ENCODE peak calls at places on chromosomes 13 and 19, in five cellular contexts. H is mucosa of descending colon, A is colonic mucosa, M is breast epithelium, S is thoracic aorta. N is an unnamed sample. For H3K4me1, the result is how much of the 10 kb centered on the place peaks cover.

GRCh38 chr13:39415003-39415402 is 188.0 kb downstream of the LHFPL6 start:
- DNase-seq in H (no peak), A (no peak), M (no peak), S (no peak), N (no peak)

GRCh38 chr13:107295391-107296157 is 727.6 kb upstream of the ARGLU1 start:
- DNase-seq in H (no peak), A (no peak), M (no peak), S (no peak), N (no peak)

GRCh38 chr19:15913830-15914229 is 16.0 kb upstream of the CYP4F2 start:
- DNase-seq in H (no peak), A (no peak), M (no peak), S (no peak), N (no peak)

GRCh38 chr13:113981201-113981605 is 7.3 kb upstream of the C13orf46 start:
- DNase-seq in H (peak), A (peak), M (peak), S (peak), N (peak)

GRCh38 chr13:113051641-113052040 is 54.0 kb upstream of the F7 start:
- DNase-seq in H (no peak), A (no peak), M (no peak), S (no peak), N (no peak)

GRCh38 chr13:106471957-106472543 is 63.4 kb downstream of the EFNB2 start:
- DNase-seq in H (peak), A (peak), M (no peak), S (peak), N (peak)

GRCh38 chr19:41309225-41310030 is 544 bp upstream of the CCDC97 start:
- DNase-seq in H (no peak), A (no peak), M (no peak), S (no peak), N (no peak)

GRCh38 chr19:18663940-18664530 is 19.4 kb upstream of the CRTC1 start:
- DNase-seq in H (no peak), A (no peak), M (no peak), S (no peak), N (no peak)

GRCh38 chr19:15188851-15189250 is 11.9 kb downstream of the NOTCH3 start:
- DNase-seq in H (no peak), A (no peak), M (no peak), S (no peak), N (no peak)

GRCh38 chr19:45401815-45402468 is 2.9 kb downstream of the PPP1R13L start:
- DNase-seq in H (no peak), A (no peak), M (no peak), S (no peak), N (no peak)

GRCh38 chr19:45403781-45404556 is 900 bp downstream of the PPP1R13L start:
- DNase-seq in H (peak), A (peak), M (peak), S (no peak), N (peak)

GRCh38 chr19:45404557-45405434 is at the start of gene PPP1R13L:
- DNase-seq in H (peak), A (peak), M (peak), S (peak), N (peak)

GRCh38 chr19:45403272-45403671 is 1.6 kb downstream of the PPP1R13L start:
- DNase-seq in H (no peak), A (no peak), M (no peak), S (no peak), N (no peak)

DNA sequence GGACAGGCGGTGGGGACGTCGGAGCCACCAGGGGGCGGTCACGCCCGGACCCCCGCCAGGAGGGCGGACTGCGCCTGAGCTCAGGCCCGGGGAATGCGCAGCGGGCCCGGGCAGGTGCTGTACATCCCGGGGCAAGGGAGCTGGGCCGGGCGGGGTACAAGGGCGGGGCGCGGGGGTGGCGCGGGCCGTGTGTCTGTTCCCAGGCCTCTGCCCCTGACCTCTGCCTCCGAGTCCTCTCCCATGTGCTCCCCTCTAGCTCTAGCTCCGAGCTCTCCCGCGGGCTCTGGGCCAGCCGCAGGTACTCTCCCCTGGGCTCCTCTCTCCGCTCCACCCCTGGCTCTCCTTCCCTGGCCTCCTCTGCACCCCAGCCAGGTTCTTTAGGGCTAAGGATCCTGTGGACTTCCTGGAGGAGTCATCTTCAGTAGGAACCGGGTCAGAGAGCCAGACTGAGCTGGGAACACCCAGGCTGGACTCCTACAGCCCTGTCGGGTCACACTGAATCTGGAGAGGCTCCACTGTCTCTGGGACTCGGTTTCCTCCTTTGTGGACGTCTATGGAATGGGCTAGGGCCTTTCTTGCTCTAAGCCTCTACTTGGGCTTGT is 2.3 kb downstream of the PPP1R13L start:
- DNase-seq in H (peak), A (peak), M (peak), S (no peak), N (peak)
- TF ChIP-seq CTCF in H (peak), A (peak), M (no peak), S (peak), N (peak)

GRCh38 chr19:45881909-45882528 is 3.9 kb downstream of the IRF2BP1 start:
- DNase-seq in H (peak), A (peak), M (no peak), S (no peak), N (peak)

GRCh38 chr19:45881082-45881908 is 4.6 kb downstream of the IRF2BP1 start:
- DNase-seq in H (no peak), A (peak), M (no peak), S (no peak), N (no peak)

GRCh38 chr19:45883881-45884681 is 1.9 kb downstream of the IRF2BP1 start:
- DNase-seq in H (peak), A (no peak), M (no peak), S (no peak), N (no peak)

GRCh38 chr19:45883586-45883880 is 2.4 kb downstream of the IRF2BP1 start:
- DNase-seq in H (no peak), A (no peak), M (no peak), S (no peak), N (no peak)

GRCh38 chr19:45882652-45883585 is 3.0 kb downstream of the IRF2BP1 start:
- DNase-seq in H (peak), A (peak), M (peak), S (no peak), N (peak)
- H3K4me3 ChIP-seq in H (no peak), A (peak), M (peak), S (peak), N (peak)

GRCh38 chr13:27261376-27261775 is 9.3 kb upstream of the RASL11A start:
- DNase-seq in H (no peak), A (no peak), M (no peak), S (no peak), N (no peak)

GRCh38 chr13:27257233-27257568 is 5.8 kb downstream of the RPL21 start:
- DNase-seq in H (no peak), A (no peak), M (no peak), S (no peak), N (no peak)

GRCh38 chr13:27257648-27258253 is 6.4 kb downstream of the RPL21 start:
- DNase-seq in H (no peak), A (no peak), M (no peak), S (no peak), N (no peak)

GRCh38 chr13:27259831-27260230 is 8.5 kb downstream of the RPL21 start:
- DNase-seq in H (no peak), A (no peak), M (no peak), S (no peak), N (no peak)

GRCh38 chr13:27258637-27259377 is 7.4 kb downstream of the RPL21 start:
- DNase-seq in H (no peak), A (no peak), M (no peak), S (no peak), N (no peak)
- H3K4me1 ChIP-seq in H (under half), A (under half), M (under half), S (under half), N (under half)

DNA sequence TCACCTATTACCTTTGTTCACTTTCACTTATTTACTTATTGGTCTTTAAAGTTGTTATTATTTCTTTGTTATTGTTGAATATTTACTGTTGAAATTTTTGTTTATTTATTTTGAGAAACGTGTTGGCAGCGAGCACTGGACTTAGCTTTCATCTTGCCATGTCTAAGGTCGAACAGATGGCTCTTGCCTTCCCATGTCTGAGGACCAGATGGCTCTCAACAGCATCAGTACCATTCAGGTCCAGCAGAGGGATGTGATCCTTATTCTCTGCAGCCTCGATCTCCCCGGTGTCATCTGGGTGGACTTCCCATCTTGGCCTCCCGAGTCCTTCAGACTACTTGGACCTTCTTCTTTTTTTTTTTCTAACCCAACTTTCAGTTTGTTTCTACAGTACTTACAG is 1437.6 kb downstream of the UQCRFS1 start:
- DNase-seq in H (no peak), A (no peak), M (no peak), S (no peak), N (no peak)
- TF ChIP-seq CTCF in H (no peak), A (no peak), M (no peak), S (no peak), N (no peak)

N was measured in Peyer's patch.